ENCODE peak calls at places on chromosomes 2 and 18, in four cellular contexts. I, B, O and G are unnamed samples.

GRCh38 chr2:239598011-239598731 is 197.4 kb upstream of the HDAC4 start:
- DNase-seq in I (no peak), B (no peak), O (no peak), G (no peak)

GRCh38 chr2:179861027-179861776 is at the start of gene ZNF385B:
- DNase-seq in I (peak; percentile 43), B (no peak), O (no peak), G (peak; percentile 63)

GRCh38 chr2:9228088-9228751 is 21.6 kb downstream of the ASAP2 start:
- DNase-seq in I (no peak), B (no peak), O (no peak), G (no peak)

GRCh38 chr2:160730296-160730995 is 236.8 kb upstream of the RBMS1 start:
- DNase-seq in I (no peak), B (no peak), O (no peak), G (no peak)

GRCh38 chr2:167133614-167134013 is 245.3 kb downstream of the XIRP2 start:
- DNase-seq in I (no peak), B (no peak), O (no peak), G (no peak)

GRCh38 chr2:153169567-153169966 is 309.0 kb downstream of the RPRM start:
- DNase-seq in I (no peak), B (no peak), O (no peak), G (no peak)

GRCh38 chr2:60706021-60706420 is 50.0 kb upstream of the PAPOLG start:
- DNase-seq in I (no peak), B (no peak), O (no peak), G (no peak)

GRCh38 chr2:237708491-237708890 is 81.1 kb downstream of the LRRFIP1 start:
- DNase-seq in I (no peak), B (no peak), O (no peak), G (no peak)

DNA sequence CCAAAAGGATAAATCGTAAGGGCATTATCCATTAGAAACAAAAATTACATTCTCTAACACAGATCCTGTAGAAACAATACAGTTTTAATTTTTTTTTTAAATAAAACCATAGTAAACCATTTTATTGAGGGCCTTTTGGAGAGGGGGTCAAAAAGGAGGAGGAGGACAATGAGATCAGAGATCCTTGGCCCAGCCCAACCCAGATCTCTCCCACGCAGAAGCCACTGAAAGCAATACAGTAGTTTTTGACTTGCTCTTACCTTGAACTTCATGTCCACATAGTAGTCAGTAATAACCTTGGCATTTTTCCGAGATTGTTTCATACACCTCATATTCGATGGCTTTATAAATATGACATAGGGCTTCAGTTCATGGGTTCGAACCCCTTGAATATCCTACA is 4.1 kb upstream of the TMEM237 start:
- DNase-seq in I (no peak), B (no peak), O (peak; percentile 10), G (no peak)
- TF ChIP-seq ELF4 in I (no peak), B (no peak), O (no peak), G (no peak)

GRCh38 chr2:216283038-216283900 is 89.0 kb downstream of the MARCHF4 start:
- DNase-seq in I (peak; percentile 76), B (peak; percentile 38), O (peak; percentile 52), G (peak; percentile 93)
- TF ChIP-seq ELF4 in I (no peak), B (no peak), O (no peak), G (no peak)

DNA sequence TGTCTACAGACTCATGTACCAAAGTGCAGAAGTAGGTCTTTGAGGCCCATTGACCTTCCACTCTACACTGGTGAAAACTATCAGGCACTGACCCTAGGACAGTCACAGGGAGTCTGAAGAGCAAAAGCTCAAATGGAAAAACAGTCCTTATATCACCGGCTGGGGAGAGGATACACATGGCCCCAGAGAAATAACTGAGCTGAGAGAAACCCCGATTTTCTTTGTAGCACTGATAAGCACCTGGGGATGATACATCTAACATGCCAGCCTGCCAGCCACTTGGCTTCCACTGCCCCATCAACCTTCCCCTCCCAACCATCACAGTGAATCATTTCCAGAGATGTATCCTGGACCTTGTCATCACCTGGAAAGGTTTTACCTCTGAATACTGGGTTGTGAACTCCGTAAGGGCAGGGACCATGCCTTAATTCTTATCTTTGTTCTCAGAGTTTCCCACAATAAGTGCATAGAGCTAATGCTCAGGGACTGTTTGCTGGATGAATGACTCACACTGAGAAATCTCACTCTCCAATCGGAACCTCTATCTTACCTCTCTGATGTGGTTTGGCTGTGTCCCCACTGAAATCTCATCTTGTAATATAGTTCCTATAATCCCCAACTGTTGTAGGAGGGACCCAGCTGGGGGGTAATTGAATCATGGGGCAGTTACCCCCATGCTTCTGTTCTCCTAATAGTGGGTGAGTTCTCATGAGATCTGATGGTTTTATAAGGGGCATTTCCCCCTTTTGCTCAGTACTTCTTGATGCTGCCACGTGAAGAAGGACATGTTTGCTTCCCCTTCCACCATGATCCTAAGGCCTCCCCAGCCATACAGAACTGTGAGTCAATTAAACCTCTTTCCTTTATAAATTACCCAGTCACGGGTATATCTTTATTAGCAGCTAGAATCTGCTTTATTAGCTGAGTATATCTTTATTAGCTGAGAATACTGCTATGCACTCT is 37.1 kb downstream of the EVA1A start:
- DNase-seq in I (no peak), B (peak; percentile 100), O (no peak), G (no peak)
- TF ChIP-seq ELF4 in I (no peak), B (peak; percentile 58), O (no peak), G (no peak)

DNA sequence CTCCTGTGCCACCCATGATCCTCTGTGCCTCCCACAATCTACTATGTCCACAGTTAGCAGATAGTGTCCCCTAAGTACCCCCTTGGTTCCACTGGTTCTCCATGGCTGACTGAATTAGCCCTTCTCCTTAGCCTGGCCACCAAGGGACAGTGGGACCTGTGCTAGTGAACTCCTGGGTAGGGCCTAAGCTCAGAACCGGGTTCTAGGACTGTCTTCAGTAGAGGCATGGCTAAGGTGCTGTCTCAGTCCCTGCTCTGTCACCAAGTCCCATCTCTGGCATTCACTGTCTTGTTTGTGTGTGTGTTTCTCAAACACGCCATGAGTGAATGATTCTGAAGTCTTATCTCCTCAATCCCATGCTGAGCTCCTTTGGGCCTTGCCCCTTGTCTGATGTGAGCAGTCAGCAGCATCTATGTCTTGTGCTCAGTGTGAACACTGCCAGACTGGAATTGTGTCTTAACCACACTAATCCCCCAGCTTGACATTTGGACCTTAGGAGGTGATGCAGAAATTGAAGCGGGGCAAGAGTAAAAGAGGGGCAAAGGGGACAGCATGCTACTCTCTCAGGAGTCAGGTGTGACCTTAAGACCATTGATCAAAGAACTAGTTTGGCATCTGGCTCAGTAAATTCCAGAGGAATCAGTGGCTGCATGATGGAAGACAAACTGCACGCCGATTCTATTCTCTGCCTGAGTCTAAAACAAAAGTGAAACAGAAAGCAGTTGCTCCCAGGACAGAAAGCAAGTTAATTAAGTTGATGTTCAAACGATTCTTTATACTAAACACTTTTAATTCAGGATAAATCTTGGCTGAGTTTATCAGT is 190.5 kb downstream of the ALPK2 start:
- DNase-seq in I (no peak), B (no peak), O (no peak), G (no peak)
- TF ChIP-seq ELF4 in I (no peak), B (no peak), O (no peak), G (no peak)

GRCh38 chr2:134163336-134163735 is 90.5 kb upstream of the MGAT5 start:
- DNase-seq in I (no peak), B (no peak), O (no peak), G (no peak)

GRCh38 chr2:134155134-134155533 is 98.7 kb upstream of the MGAT5 start:
- DNase-seq in I (no peak), B (no peak), O (no peak), G (no peak)

GRCh38 chr2:134164306-134164705 is 89.6 kb upstream of the MGAT5 start:
- DNase-seq in I (no peak), B (no peak), O (no peak), G (no peak)

GRCh38 chr2:134158295-134158694 is 95.6 kb upstream of the MGAT5 start:
- DNase-seq in I (no peak), B (no peak), O (no peak), G (no peak)

DNA sequence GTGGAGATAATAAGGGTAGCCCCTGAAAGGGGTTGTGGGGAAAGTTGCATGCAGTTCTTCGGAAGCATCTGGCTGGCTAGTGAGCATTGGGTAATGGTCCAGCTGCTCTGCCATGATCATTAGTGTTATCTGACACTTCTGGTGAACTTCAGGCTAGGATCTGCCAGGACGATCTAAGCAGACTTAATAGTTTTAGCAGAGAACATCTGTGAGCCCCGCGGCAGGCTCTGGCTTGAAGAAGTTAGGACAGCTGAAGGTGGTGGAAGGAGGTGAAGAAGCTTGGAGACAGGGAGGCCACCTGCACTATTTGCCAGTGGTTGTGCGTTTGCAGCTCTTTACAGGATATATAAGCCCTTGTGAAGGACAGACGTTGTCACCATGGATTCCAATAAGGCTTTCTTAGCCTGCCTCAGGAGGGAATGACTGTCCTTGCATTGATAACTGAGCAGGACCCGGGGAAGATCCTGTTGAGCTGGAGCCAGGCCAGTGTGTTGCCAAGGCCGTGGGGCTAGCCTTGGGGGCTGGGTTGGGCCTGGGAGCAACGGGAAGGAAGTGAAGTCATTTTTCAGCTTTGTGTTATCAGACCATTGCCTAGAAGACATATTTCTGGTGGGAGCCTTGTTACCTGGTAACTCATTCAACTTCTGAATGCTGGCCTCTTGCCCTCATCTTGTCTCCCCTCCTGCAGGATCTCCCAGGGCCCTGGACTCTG is 92.9 kb upstream of the MGAT5 start:
- DNase-seq in I (no peak), B (no peak), O (peak; percentile 24), G (no peak)
- TF ChIP-seq ELF4 in I (no peak), B (no peak), O (no peak), G (no peak)